ENCODE peak calls at places on chromosomes 11 and 22, in six cellular contexts. P, L, F, O, D and H are unnamed samples.
A peak's percentile ranks its signal among the peaks of the same experiment; 100 is the strongest.

GRCh38 chr11:117604349-117604995 is 192.5 kb downstream of the DSCAML1 start:
- DNase-seq in P (peak; percentile 32), L (no peak), F (no peak), O (no peak), D (no peak), H (no peak)

GRCh38 chr11:47225552-47226137 is 10.9 kb downstream of the DDB2 start:
- DNase-seq in P (peak; percentile 64), L (no peak), F (peak; percentile 58), O (no peak), D (no peak), H (no peak)

GRCh38 chr22:30000566-30000965 is 79.7 kb upstream of the HORMAD2 start:
- DNase-seq in P (peak; percentile 82), L (no peak), F (no peak), O (no peak), D (no peak), H (no peak)

GRCh38 chr11:75765116-75765515 is 3.5 kb upstream of the DGAT2 start:
- DNase-seq in P (no peak), L (no peak), F (no peak), O (no peak), D (no peak), H (no peak)

GRCh38 chr11:1557904-1558831 is 13.9 kb downstream of the DUSP8 start:
- DNase-seq in P (peak; percentile 84), L (peak; percentile 77), F (no peak), O (no peak), D (no peak), H (no peak)

GRCh38 chr22:45587638-45588481 is 83.8 kb upstream of the ATXN10 start:
- DNase-seq in P (peak; percentile 83), L (no peak), F (no peak), O (no peak), D (no peak), H (no peak)

GRCh38 chr11:12187399-12187798 is 77.0 kb downstream of the MICAL2 start:
- DNase-seq in P (peak; percentile 64), L (no peak), F (no peak), O (no peak), D (no peak), H (no peak)

GRCh38 chr11:72871089-72871488 is 56.9 kb downstream of the ATG16L2 start:
- DNase-seq in P (peak; percentile 38), L (no peak), F (no peak), O (no peak), D (no peak), H (no peak)

GRCh38 chr11:13140028-13140870 is 131.1 kb downstream of the RASSF10 start:
- DNase-seq in P (peak; percentile 26), L (peak; percentile 84), F (no peak), O (no peak), D (no peak), H (no peak)

GRCh38 chr11:92152245-92152644 is 72.4 kb upstream of the FAT3 start:
- DNase-seq in P (no peak), L (no peak), F (no peak), O (no peak), D (no peak), H (no peak)

GRCh38 chr22:27218521-27218920 is 561.1 kb downstream of the MIAT start:
- DNase-seq in P (no peak), L (no peak), F (no peak), O (no peak), D (no peak), H (no peak)

GRCh38 chr11:120547301-120547700 is 35.8 kb downstream of the GRIK4 start:
- DNase-seq in P (peak; percentile 39), L (no peak), F (no peak), O (no peak), D (no peak), H (no peak)

GRCh38 chr11:125141686-125142535 is 22.6 kb upstream of the PKNOX2 start:
- DNase-seq in P (peak; percentile 29), L (peak; percentile 71), F (peak; percentile 16), O (peak; percentile 97), D (no peak), H (peak; percentile 71)

GRCh38 chr11:128022007-128022368 is 565.4 kb downstream of the ETS1 start:
- DNase-seq in P (peak; percentile 81), L (no peak), F (no peak), O (no peak), D (no peak), H (no peak)

GRCh38 chr11:17755891-17756290 is 21.3 kb downstream of the KCNC1 start:
- DNase-seq in P (no peak), L (no peak), F (no peak), O (no peak), D (no peak), H (no peak)

GRCh38 chr11:12721816-12722604 is 47.8 kb downstream of the TEAD1 start:
- DNase-seq in P (no peak), L (no peak), F (no peak), O (no peak), D (no peak), H (no peak)

GRCh38 chr11:35178862-35179261 is 39.9 kb downstream of the CD44 start:
- DNase-seq in P (peak; percentile 35), L (no peak), F (no peak), O (no peak), D (no peak), H (no peak)

GRCh38 chr11:10941429-10941828 is 83.6 kb upstream of the ZBED5 start:
- DNase-seq in P (no peak), L (no peak), F (no peak), O (no peak), D (no peak), H (no peak)

GRCh38 chr11:78476066-78476465 is 58.4 kb upstream of the GAB2 start:
- DNase-seq in P (no peak), L (no peak), F (no peak), O (no peak), D (no peak), H (no peak)

GRCh38 chr11:110777765-110778164 is 65.5 kb upstream of the ARHGAP20 start:
- DNase-seq in P (peak; percentile 87), L (no peak), F (no peak), O (no peak), D (no peak), H (no peak)

GRCh38 chr11:34359548-34359891 is 1.7 kb upstream of the ABTB2 start:
- DNase-seq in P (no peak), L (no peak), F (no peak), O (no peak), D (no peak), H (no peak)

GRCh38 chr11:133787379-133788103 is 57.8 kb downstream of the SPATA19 start:
- DNase-seq in P (no peak), L (peak; percentile 78), F (no peak), O (peak; percentile 82), D (no peak), H (peak; percentile 46)

GRCh38 chr22:22467112-22467511 is 41.4 kb downstream of the ZNF280B start:
- DNase-seq in P (no peak), L (no peak), F (no peak), O (no peak), D (no peak), H (no peak)

GRCh38 chr22:18110944-18111758 is 542 bp downstream of the TUBA8 start:
- DNase-seq in P (no peak), L (no peak), F (no peak), O (peak; percentile 68), D (no peak), H (no peak)

GRCh38 chr11:31821779-31822574 is 10.9 kb upstream of the PAX6 start:
- DNase-seq in P (no peak), L (no peak), F (no peak), O (no peak), D (no peak), H (peak; percentile 18)

GRCh38 chr11:70488171-70488570 is 89.8 kb downstream of the CTTN start:
- DNase-seq in P (no peak), L (no peak), F (no peak), O (no peak), D (no peak), H (no peak)
- H3K9me3 ChIP-seq in P (peaks cover 10% of the 10 kb centered on the region), L (no peaks in the 10 kb centered on the region), F (no peaks in the 10 kb centered on the region), O (peaks cover 20% of the 10 kb centered on the region), D (no peaks in the 10 kb centered on the region), H (peaks cover 19% of the 10 kb centered on the region)

DNA sequence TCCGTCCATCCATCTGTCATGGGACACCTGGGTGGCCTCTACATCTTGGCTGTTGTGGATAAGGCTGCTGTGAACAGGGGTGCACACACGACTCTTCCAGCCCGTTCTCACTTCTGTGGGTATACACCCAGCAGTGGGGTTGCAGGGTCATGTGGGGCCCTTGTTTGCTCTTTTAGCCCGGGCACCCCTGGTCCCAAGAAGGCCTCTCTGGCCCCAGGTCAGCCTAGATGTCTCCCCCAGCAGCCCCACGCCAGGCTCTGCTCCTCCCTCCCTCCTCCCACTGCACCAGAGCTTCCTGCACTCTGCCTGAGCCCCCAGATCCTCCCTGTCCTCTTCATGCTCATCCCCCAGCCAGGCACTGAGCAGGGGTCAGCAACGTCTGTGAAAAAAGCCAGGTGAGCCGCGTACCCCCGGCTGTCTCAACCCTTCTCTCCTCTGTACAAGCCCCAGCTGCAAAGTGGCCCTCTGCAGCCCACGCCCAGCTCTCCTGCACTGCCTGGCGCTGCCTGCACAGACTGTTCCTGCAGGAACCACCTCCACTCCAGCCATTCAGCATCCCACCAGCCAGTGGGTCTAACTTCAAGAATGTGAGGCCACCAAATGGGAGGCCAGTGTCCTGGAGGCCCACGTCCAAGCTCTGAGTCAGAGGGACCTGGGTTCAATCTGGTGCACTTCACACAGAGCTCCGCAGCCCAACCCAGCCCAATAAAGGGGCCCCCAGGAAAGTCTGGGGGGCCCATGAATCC is 1508.9 kb downstream of the BRD1 start:
- DNase-seq in P (no peak), L (peak; percentile 52), F (no peak), O (no peak), D (no peak), H (no peak)
- H3K9me3 ChIP-seq in P (peaks cover 50% of the 10 kb centered on the region), L (no peaks in the 10 kb centered on the region), F (no peaks in the 10 kb centered on the region), O (no peaks in the 10 kb centered on the region), D (no peaks in the 10 kb centered on the region), H (peaks cover 2% of the 10 kb centered on the region)

DNA sequence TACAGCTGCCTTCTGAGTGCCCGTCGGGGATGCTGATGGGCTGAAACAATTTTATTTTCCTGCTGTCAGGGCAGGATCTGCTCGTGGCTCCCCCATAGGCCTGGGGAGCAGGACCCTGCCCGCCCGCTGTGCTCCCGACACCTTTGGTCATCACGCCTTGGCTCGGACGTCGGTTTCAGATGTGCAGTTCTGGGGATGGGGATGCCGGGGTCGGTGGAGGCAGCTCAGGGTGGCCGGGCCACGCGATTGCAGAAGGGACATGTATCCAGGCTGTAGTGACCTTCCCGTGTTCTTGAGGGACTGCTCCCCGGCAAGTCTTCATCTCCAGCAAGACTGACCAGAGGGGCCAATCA is 1150.5 kb downstream of the BRD1 start:
- DNase-seq in P (no peak), L (no peak), F (no peak), O (no peak), D (no peak), H (no peak)
- H3K9me3 ChIP-seq in P (peaks cover 61% of the 10 kb centered on the region), L (no peaks in the 10 kb centered on the region), F (no peaks in the 10 kb centered on the region), O (peaks cover 3% of the 10 kb centered on the region), D (peaks cover 13% of the 10 kb centered on the region), H (peaks cover 5% of the 10 kb centered on the region)

GRCh38 chr22:47589271-47590250 is 827.1 kb downstream of the TBC1D22A start:
- DNase-seq in P (no peak), L (peak; percentile 51), F (no peak), O (no peak), D (no peak), H (no peak)

GRCh38 chr22:47587361-47587760 is 824.9 kb downstream of the TBC1D22A start:
- DNase-seq in P (no peak), L (peak; percentile 18), F (no peak), O (no peak), D (no peak), H (no peak)

GRCh38 chr22:47588583-47588970 is 826.1 kb downstream of the TBC1D22A start:
- DNase-seq in P (no peak), L (peak; percentile 20), F (no peak), O (no peak), D (no peak), H (no peak)

GRCh38 chr22:47586946-47587345 is 824.5 kb downstream of the TBC1D22A start:
- DNase-seq in P (no peak), L (peak; percentile 11), F (no peak), O (no peak), D (no peak), H (no peak)

GRCh38 chr22:47587861-47588582 is 825.6 kb downstream of the TBC1D22A start:
- DNase-seq in P (no peak), L (peak; percentile 18), F (no peak), O (no peak), D (no peak), H (no peak)
- H3K9me3 ChIP-seq in P (peaks cover 37% of the 10 kb centered on the region), L (peaks cover 6% of the 10 kb centered on the region), F (no peaks in the 10 kb centered on the region), O (peaks cover 83% of the 10 kb centered on the region), D (peaks cover 14% of the 10 kb centered on the region), H (peaks cover 34% of the 10 kb centered on the region)